ENCODE peak calls at places on chromosomes 13 and 19, in seven cellular contexts. R is body of pancreas, F is stomach, V is heart left ventricle, P is thoracic aorta, S is right lobe of liver, B is sigmoid colon. O is an unnamed sample.

GRCh38 chr13:106105153-106105552 is 430.3 kb downstream of the EFNB2 start:
- DNase-seq in B (no peak), R (no peak), V (no peak), S (no peak), F (no peak), P (no peak), O (no peak)

GRCh38 chr19:51921949-51922348 is 5.3 kb upstream of the ZNF613 start:
- DNase-seq in B (no peak), V (no peak), P (no peak), S (no peak), F (no peak), R (no peak), O (no peak)

GRCh38 chr13:32164622-32165268 is 133.2 kb downstream of the FRY start:
- DNase-seq in S (no peak), B (no peak), P (no peak), V (no peak), R (peak), F (no peak), O (no peak)

GRCh38 chr19:50427997-50428425 is 4.7 kb upstream of the MYBPC2 start:
- DNase-seq in F (peak), S (peak), R (peak), P (no peak), V (peak), B (peak), O (peak)

GRCh38 chr13:99104396-99104795 is 96.3 kb upstream of the UBAC2 start:
- DNase-seq in F (no peak), V (no peak), S (no peak), B (no peak), P (no peak), R (no peak), O (no peak)

GRCh38 chr13:79352107-79352506 is 53.9 kb downstream of the RBM26 start:
- DNase-seq in P (no peak), B (no peak), S (no peak), V (no peak), F (no peak), R (no peak), O (no peak)

GRCh38 chr13:52043675-52044074 is 19.2 kb downstream of the UTP14C start:
- DNase-seq in B (no peak), S (no peak), V (no peak), P (no peak), F (no peak), R (no peak), O (no peak)

GRCh38 chr13:86155756-86156155 is 356.5 kb upstream of the SLITRK6 start:
- DNase-seq in P (no peak), F (no peak), B (no peak), V (no peak), R (no peak), S (no peak), O (no peak)

GRCh38 chr13:98665638-98665995 is 86.9 kb downstream of the SLC15A1 start:
- DNase-seq in S (no peak), V (no peak), B (no peak), R (no peak), F (no peak), P (no peak), O (no peak)

GRCh38 chr19:38044267-38045111 is 137.5 kb downstream of the SIPA1L3 start:
- DNase-seq in P (no peak), F (no peak), V (no peak), S (no peak), R (no peak), B (no peak), O (no peak)

GRCh38 chr13:26184791-26185250 is 37.3 kb downstream of the RNF6 start:
- DNase-seq in S (peak), V (no peak), P (no peak), F (peak), R (peak), B (peak), O (peak)

GRCh38 chr19:6766357-6767080 is 716 bp downstream of the SH2D3A start:
- DNase-seq in S (no peak), R (peak), F (no peak), B (no peak), P (no peak), V (no peak), O (no peak)

GRCh38 chr19:35908010-35908441 is at the start of gene TYROBP:
- DNase-seq in R (no peak), F (no peak), P (no peak), B (no peak), V (peak), S (peak), O (peak)

GRCh38 chr19:10111405-10111811 is at the start of gene P2RY11:
- DNase-seq in S (no peak), R (no peak), F (no peak), V (peak), B (no peak), P (no peak), O (no peak)

GRCh38 chr13:106867249-106867648 is 299.3 kb upstream of the ARGLU1 start:
- DNase-seq in F (peak), B (no peak), V (no peak), P (no peak), S (no peak), R (peak), O (no peak)

GRCh38 chr13:111564657-111565056 is 244.2 kb downstream of the TEX29 start:
- DNase-seq in S (peak), R (no peak), F (no peak), B (no peak), P (no peak), V (no peak), O (no peak)

GRCh38 chr13:24502567-24503375 is 9.8 kb downstream of the PARP4 start:
- DNase-seq in B (no peak), V (peak), P (no peak), S (no peak), F (peak), R (no peak), O (peak)

GRCh38 chr13:57045816-57046691 is 94.7 kb upstream of the PRR20A start:
- DNase-seq in P (no peak), R (no peak), V (no peak), S (no peak), B (no peak), F (no peak), O (no peak)

GRCh38 chr19:4077800-4078683 is 11.3 kb upstream of the ZBTB7A start:
- DNase-seq in V (peak), P (no peak), F (peak), B (peak), S (peak), R (peak), O (peak)

GRCh38 chr19:41238244-41238643 is 19.2 kb downstream of the AXL start:
- DNase-seq in R (no peak), S (no peak), P (no peak), B (no peak), F (no peak), V (peak), O (no peak)
- H3K4me3 ChIP-seq in R (no peak), S (no peak), P (no peak), B (no peak), F (no peak), V (no peak), O (no peak)

GRCh38 chr13:65985632-65986031 is 1244.5 kb downstream of the PCDH9 start:
- DNase-seq in R (no peak), P (no peak), V (no peak), B (no peak), S (no peak), F (no peak), O (no peak)
- TF ChIP-seq CTCF in R (no peak), P (no peak), V (no peak), B (no peak), S (no peak), F (no peak), O (no peak)

DNA sequence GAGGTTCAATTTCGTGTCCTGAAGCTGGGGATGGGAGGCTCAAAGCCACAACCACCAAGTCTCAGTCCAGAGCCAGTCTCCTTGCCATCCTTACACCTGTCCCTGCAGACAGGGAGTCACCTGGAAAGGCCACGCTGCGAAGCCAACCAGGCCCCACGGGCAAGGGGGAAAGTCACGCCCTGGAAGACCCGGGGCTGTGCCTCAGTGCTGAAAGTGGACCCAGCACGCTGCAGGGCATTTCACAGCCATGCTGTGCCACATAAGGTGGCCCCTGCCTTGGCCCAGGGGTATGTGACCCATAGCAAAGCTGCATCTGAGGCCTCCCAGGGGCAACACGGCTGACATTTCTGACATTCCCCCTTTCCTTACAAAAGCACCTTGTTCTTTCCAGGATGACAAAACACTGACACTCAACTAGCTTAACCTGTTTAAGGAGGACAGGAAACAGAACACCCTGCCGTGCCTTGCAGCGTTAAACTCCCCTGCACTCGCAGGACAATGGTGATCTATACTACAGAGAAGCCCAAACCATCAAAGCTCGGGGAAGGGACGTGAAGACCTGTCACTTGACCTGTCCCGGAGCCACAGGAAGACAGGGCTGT is 14.8 kb downstream of the CHERP start:
- DNase-seq in V (no peak), F (no peak), R (no peak), B (no peak), S (no peak), P (no peak), O (no peak)
- H3K27ac ChIP-seq in V (no peak), F (no peak), R (no peak), B (no peak), S (peak), P (no peak), O (no peak)

DNA sequence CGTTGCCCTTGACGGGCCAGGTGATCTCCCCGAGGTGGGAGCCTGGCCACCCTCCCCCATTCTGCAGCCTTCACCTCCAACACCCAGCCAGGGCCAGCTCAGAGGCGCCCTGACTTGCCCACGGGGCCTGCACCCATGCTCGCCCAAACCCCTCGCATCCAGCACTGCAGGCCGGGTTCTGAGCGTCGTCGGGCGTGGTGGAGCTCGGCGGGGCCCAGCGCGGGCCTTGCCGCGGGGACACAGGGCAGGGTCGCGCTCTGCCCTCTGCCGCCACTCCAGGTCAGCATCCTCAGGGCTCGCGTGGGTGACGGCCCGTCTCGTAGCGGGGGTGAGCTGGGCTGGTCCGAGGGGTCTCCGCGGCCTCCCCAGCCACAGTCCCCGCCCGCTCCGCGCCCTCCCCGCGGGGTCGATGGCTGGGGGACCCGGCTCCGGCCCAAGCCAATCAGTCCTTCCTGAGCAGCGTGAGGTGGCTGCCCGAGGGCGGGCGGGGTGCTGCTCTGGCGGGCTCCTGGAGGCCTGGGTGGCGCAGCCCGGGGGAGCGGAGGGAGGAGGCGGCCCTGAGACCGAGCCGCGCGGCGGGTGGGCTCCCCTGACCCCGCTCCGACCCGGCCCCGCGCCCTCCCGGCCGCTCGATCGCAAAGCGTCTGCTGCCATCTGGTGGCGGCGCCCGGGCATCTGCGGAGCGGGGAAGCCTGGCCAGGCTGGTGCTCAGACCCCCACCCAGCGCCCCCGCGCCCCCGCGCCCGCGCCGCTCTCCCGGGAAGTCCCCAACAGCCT is 61.4 kb downstream of the CCNE1 start:
- DNase-seq in B (no peak), R (peak), S (no peak), V (peak), F (peak), P (no peak), O (peak)
- H3K4me3 ChIP-seq in B (peak), R (no peak), S (peak), V (peak), F (peak), P (peak), O (peak)

DNA sequence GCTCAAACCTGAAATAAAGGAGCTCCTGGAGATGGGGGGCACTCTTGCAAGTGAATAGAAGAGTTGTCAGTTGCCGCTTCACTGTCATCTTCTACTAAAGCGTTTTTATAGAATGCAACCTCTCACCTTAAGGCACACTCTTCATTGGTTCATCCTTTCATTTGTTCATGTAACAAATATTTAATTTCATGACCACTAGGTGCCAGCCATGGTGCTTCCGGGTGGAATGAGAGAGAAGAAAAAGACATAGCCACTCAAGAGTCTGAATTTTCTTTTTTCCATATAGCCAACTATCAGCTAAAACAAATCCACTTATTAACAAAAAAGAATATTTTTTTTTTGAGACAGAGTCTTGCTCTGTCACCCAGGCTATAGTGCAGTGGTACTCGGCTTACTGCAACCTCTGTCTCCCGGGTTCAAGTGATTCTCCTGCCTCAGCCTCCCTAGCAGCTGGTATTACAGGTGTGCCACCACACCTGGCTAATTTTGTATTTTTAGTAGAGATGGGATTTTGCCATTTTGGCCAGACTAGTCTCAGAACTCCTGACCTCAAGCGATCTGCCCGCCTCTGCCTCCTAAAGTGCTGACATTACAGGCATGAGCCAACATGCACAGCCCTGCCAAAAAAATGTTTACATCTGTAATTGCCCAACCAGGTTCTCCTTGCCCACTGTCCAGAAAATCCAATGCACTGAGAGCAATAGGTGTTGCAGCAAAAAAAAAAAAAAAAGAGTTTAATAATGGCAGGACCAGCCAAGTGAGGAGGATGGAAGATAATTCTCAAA is 22.1 kb upstream of the SACS start:
- DNase-seq in S (peak), V (no peak), P (no peak), R (no peak), B (no peak), F (no peak), O (no peak)
- TF ChIP-seq CTCF in S (no peak), V (no peak), P (no peak), R (no peak), B (no peak), F (no peak), O (no peak)

GRCh38 chr13:46630419-46631183 is 77.6 kb downstream of the LRCH1 start:
- DNase-seq in F (no peak), V (no peak), S (no peak), B (no peak), R (no peak), P (no peak), O (no peak)
- H3K27ac ChIP-seq in F (peak), V (no peak), S (no peak), B (peak), R (no peak), P (no peak), O (peak)

O was measured in left ventricle myocardium inferior.